ENCODE peak calls at places on chromosomes 6 and 20, in five cellular contexts. K is keratinocyte, Z is fibroblast of the aortic adventitia, B is lower leg skin, H is kidney. G is an unnamed sample.
A peak's percentile ranks its signal among the peaks of the same experiment; 100 is the strongest.

GRCh38 chr6:66128238-66128637 is 421.2 kb upstream of the EYS start:
- DNase-seq in K (no peak), Z (no peak), B (no peak), H (no peak), G (no peak)

GRCh38 chr6:144264270-144265060 is 20.7 kb upstream of the UTRN start:
- DNase-seq in K (peak; percentile 35), Z (peak; percentile 95), B (no peak), H (no peak), G (no peak)

GRCh38 chr6:131948692-131949614 is 2.2 kb downstream of the CCN2 start:
- DNase-seq in K (no peak), Z (peak; percentile 81), B (no peak), H (no peak), G (no peak)

GRCh38 chr20:39524371-39524911 is 562.3 kb downstream of the DHX35 start:
- DNase-seq in K (no peak), Z (peak; percentile 32), B (peak; percentile 80), H (no peak), G (no peak)

GRCh38 chr6:144415014-144415413 is 129.9 kb downstream of the UTRN start:
- DNase-seq in K (no peak), Z (peak; percentile 68), B (no peak), H (no peak), G (no peak)

GRCh38 chr20:11544029-11544678 is 373.5 kb upstream of the BTBD3 start:
- DNase-seq in K (no peak), Z (peak; percentile 86), B (no peak), H (no peak), G (no peak)

GRCh38 chr6:112086744-112087135 is 542 bp downstream of the TUBE1 start:
- DNase-seq in K (peak; percentile 17), Z (peak; percentile 62), B (no peak), H (no peak), G (no peak)

GRCh38 chr6:11120273-11121005 is 8.9 kb upstream of the ERVFRD-1 start:
- DNase-seq in K (no peak), Z (peak; percentile 54), B (no peak), H (no peak), G (no peak)

GRCh38 chr6:155187096-155187495 is 76.7 kb upstream of the CLDN20 start:
- DNase-seq in K (no peak), Z (no peak), B (no peak), H (no peak), G (no peak)

GRCh38 chr20:41176711-41177552 is 39.6 kb downstream of the PLCG1 start:
- DNase-seq in K (no peak), Z (no peak), B (peak; percentile 80), H (no peak), G (no peak)

GRCh38 chr20:44624743-44625271 is 26.7 kb downstream of the ADA start:
- DNase-seq in K (no peak), Z (no peak), B (no peak), H (no peak), G (no peak)

GRCh38 chr20:34907616-34908469 is 31.4 kb downstream of the ACSS2 start:
- DNase-seq in K (peak; percentile 91), Z (peak; percentile 89), B (no peak), H (peak; percentile 88), G (no peak)

GRCh38 chr6:26197736-26198625 is 110.8 kb downstream of the HFE start:
- DNase-seq in K (no peak), Z (no peak), B (no peak), H (peak; percentile 69), G (no peak)

GRCh38 chr6:84860493-84860892 is 96.1 kb upstream of the TBX18 start:
- DNase-seq in K (no peak), Z (no peak), B (no peak), H (no peak), G (no peak)

GRCh38 chr6:1901556-1901955 is 291.8 kb downstream of the FOXC1 start:
- DNase-seq in K (no peak), Z (peak; percentile 13), B (no peak), H (no peak), G (no peak)

GRCh38 chr6:136644597-136644952 is 94.4 kb upstream of the MAP7 start:
- DNase-seq in K (no peak), Z (no peak), B (no peak), H (no peak), G (no peak)

GRCh38 chr6:14547284-14548001 is 429.9 kb downstream of the CD83 start:
- DNase-seq in K (no peak), Z (no peak), B (no peak), H (no peak), G (no peak)

GRCh38 chr6:35258858-35259193 is 709 bp upstream of the ZNF76 start:
- DNase-seq in K (no peak), Z (peak; percentile 58), B (no peak), H (no peak), G (no peak)

GRCh38 chr6:87183687-87184086 is 28.3 kb downstream of the ZNF292 start:
- DNase-seq in K (no peak), Z (peak; percentile 56), B (no peak), H (no peak), G (no peak)

GRCh38 chr6:111794716-111795452 is 78.4 kb downstream of the FYN start:
- DNase-seq in K (no peak), Z (no peak), B (no peak), H (no peak), G (no peak)

GRCh38 chr6:104421650-104422049 is 438.1 kb downstream of the HACE1 start:
- DNase-seq in K (no peak), Z (no peak), B (no peak), H (no peak), G (no peak)

GRCh38 chr6:41449399-41450245 is 96.6 kb upstream of the FOXP4 start:
- DNase-seq in K (no peak), Z (peak; percentile 54), B (no peak), H (peak; percentile 94), G (no peak)

GRCh38 chr20:45506927-45507820 is 8.2 kb downstream of the SPINT3 start:
- DNase-seq in K (no peak), Z (peak; percentile 4), B (no peak), H (no peak), G (no peak)

GRCh38 chr6:74925683-74926082 is 280.2 kb downstream of the COL12A1 start:
- DNase-seq in K (no peak), Z (no peak), B (no peak), H (no peak), G (no peak)

GRCh38 chr6:111477481-111477938 is 5.5 kb downstream of the REV3L start:
- DNase-seq in K (no peak), Z (peak; percentile 15), B (no peak), H (no peak), G (no peak)

GRCh38 chr6:164106345-164106769 is 691.8 kb downstream of the QKI start:
- DNase-seq in K (no peak), Z (peak; percentile 2), B (no peak), H (no peak), G (peak; percentile 69)

GRCh38 chr6:70398783-70399730 is 14.3 kb upstream of the FAM135A start:
- DNase-seq in K (peak; percentile 87), Z (peak; percentile 27), B (no peak), H (peak; percentile 79), G (no peak)

GRCh38 chr20:51456511-51457280 is 85.8 kb downstream of the NFATC2 start:
- DNase-seq in K (peak; percentile 83), Z (peak; percentile 98), B (peak; percentile 99), H (peak; percentile 98), G (peak; percentile 79)

GRCh38 chr6:128242765-128243403 is 277.5 kb downstream of the PTPRK start:
- DNase-seq in K (no peak), Z (peak; percentile 75), B (no peak), H (no peak), G (no peak)
- TF ChIP-seq CTCF in K (no peak), Z (no peak), B (no peak), H (no peak), G (no peak)

DNA sequence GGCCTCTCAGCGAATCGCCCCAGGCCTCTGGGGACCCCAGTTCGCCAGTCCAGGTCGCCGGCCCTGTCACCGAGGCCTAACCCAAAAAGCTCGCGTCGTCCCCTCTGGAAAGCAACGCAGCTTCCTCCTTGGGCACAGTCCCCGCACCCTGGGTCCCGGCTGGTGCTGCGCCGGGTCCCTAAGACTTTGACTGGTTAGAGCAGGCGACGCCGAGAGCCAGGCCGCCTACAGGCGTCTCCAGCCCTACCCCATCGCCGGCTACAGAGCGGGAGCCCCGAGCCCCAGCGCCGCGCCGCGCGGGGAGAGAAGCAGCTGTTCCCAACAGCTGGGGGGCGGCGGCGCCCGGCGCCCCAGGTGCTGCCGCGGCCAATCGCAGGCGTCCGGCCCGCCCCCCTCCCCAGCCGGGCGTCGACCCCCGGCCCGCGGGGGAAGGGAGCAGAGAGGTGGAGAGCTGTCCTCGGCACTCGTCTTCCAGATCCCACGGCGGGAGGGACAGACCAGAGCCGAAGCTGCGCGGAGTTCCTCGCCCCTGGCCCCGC is 540 bp upstream of the RBM24 start:
- DNase-seq in K (no peak), Z (no peak), B (no peak), H (peak; percentile 82), G (peak; percentile 35)
- TF ChIP-seq CTCF in K (no peak), Z (no peak), B (no peak), H (no peak), G (no peak)

GRCh38 chr20:46545827-46546138 is 4.7 kb downstream of the OCSTAMP start:
- DNase-seq in K (no peak), Z (no peak), B (no peak), H (no peak), G (no peak)

GRCh38 chr20:46543033-46543432 is 7.4 kb downstream of the OCSTAMP start:
- DNase-seq in K (no peak), Z (no peak), B (no peak), H (no peak), G (no peak)

GRCh38 chr20:46543959-46544358 is 6.5 kb downstream of the OCSTAMP start:
- DNase-seq in K (no peak), Z (no peak), B (no peak), H (no peak), G (no peak)

GRCh38 chr20:46545077-46545826 is 5.2 kb downstream of the OCSTAMP start:
- DNase-seq in K (no peak), Z (peak; percentile 15), B (no peak), H (no peak), G (no peak)

DNA sequence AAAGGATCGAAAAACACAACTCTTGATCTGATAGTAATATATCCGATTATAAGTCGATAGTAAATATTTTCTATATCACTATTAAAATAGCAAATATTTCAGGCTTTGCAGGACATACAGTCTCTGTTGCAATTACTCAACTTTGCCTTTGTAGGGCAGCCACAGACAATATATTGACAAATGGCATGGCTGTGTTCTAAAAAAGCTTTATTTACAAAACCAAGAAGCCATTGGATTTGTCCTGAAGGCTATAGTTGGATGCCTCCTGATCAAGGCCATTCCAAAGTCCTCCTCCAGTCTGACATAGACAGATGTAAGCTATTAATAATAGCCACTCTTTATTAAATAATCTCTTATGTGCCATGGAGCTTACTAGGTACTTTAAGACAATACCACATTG is 5.9 kb downstream of the OCSTAMP start:
- DNase-seq in K (no peak), Z (peak; percentile 31), B (no peak), H (no peak), G (no peak)
- TF ChIP-seq CTCF in K (no peak), Z (no peak), B (no peak), H (no peak), G (no peak)

DNA sequence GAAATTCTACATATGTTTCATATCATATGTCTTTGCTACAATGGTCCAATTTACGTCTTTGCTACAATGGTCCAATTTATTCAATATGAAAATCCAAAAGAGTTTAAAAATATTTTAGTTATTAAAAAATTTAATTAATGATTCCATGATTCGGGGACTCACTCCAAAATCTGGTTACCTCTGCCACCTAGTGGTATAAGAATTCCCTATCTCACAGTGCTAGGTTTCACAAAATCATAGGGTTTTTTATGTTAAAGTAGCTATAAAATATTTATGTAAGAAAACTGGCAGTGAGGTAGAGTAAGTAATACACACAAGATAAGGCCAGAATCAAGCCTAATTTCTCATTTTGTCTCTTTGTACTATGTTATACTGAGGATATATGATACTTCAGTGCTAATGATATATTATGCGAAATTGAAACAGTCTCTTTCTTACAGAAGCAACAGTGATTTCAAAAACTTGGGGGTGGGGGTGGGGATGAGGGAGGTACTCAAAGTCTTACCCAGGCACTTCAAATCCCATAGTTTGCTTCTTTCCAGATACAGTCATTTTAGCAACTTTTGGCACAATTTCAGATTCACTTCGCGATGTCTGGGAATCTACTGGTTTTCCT is 52.3 kb downstream of the HBS1L start:
- DNase-seq in K (no peak), Z (peak; percentile 46), B (no peak), H (no peak), G (no peak)
- TF ChIP-seq CTCF in K (peak; percentile 39), Z (peak; percentile 64), B (no peak), H (peak; percentile 41), G (peak; percentile 62)

G was measured in dorsolateral prefrontal cortex.